ENCODE peak calls at places on chromosomes 6 and 20, in ten cellular contexts. G is fibroblast of the aortic adventitia; U is epithelial cell of esophagus; I is GM12865; V is transverse colon; S is hepatocyte; Q is astrocyte of the spinal cord; Y is CD8-positive, alpha-beta T cell; B is fibroblast of mammary gland; P is AG04450. H is an unnamed sample.

GRCh38 chr20:44495802-44496481 is 20.3 kb downstream of the TTPAL start:
- DNase-seq in G (peak; percentile 87), U (peak; percentile 99), I (peak; percentile 71), V (no peak), S (peak; percentile 27), Q (peak; percentile 95), Y (no peak), B (peak; percentile 100), P (peak; percentile 88), H (no peak)

GRCh38 chr6:162532283-162533008 is 195.1 kb downstream of the PRKN start:
- DNase-seq in G (no peak), U (no peak), I (no peak), V (no peak), S (no peak), Q (no peak), Y (no peak), B (no peak), P (no peak), H (no peak)

GRCh38 chr20:35912877-35913276 is 41.4 kb downstream of the SCAND1 start:
- DNase-seq in G (peak; percentile 14), U (no peak), I (no peak), V (no peak), S (no peak), Q (no peak), Y (no peak), B (no peak), P (no peak), H (no peak)

GRCh38 chr6:2038096-2038495 is 207.3 kb downstream of the GMDS start:
- DNase-seq in G (peak; percentile 33), U (no peak), I (no peak), V (peak; percentile 14), S (no peak), Q (peak; percentile 59), Y (peak; percentile 58), B (no peak), P (no peak), H (no peak)

GRCh38 chr6:41780623-41781301 is at the start of gene PRICKLE4:
- DNase-seq in G (peak; percentile 43), U (peak; percentile 40), I (no peak), V (peak; percentile 59), S (peak; percentile 52), Q (no peak), Y (no peak), B (no peak), P (no peak), H (peak; percentile 75)

GRCh38 chr6:102853249-102853955 is 1459.9 kb downstream of the GRIK2 start:
- DNase-seq in G (no peak), U (no peak), I (no peak), V (no peak), S (peak; percentile 23), Q (no peak), Y (no peak), B (no peak), P (no peak), H (no peak)

GRCh38 chr20:40689100-40689942 is at the start of gene MAFB:
- DNase-seq in G (peak; percentile 79), U (peak; percentile 94), I (peak; percentile 66), V (peak; percentile 80), S (peak; percentile 96), Q (peak; percentile 91), Y (no peak), B (peak; percentile 82), P (peak; percentile 47), H (peak; percentile 96)

GRCh38 chr6:112372213-112372806 is 25.2 kb downstream of the RFPL4B start:
- DNase-seq in G (peak; percentile 62), U (peak; percentile 39), I (no peak), V (no peak), S (no peak), Q (peak; percentile 47), Y (no peak), B (peak; percentile 68), P (peak; percentile 7), H (no peak)

GRCh38 chr6:85547719-85548118 is 45.9 kb downstream of the SNX14 start:
- DNase-seq in G (no peak), U (no peak), I (no peak), V (no peak), S (no peak), Q (no peak), Y (no peak), B (no peak), P (no peak), H (no peak)

GRCh38 chr6:123105561-123105960 is 109.5 kb downstream of the CLVS2 start:
- DNase-seq in G (no peak), U (no peak), I (no peak), V (no peak), S (no peak), Q (peak; percentile 28), Y (no peak), B (peak; percentile 66), P (no peak), H (no peak)

GRCh38 chr6:105211831-105212230 is 32.0 kb upstream of the POPDC3 start:
- DNase-seq in G (peak; percentile 56), U (peak; percentile 61), I (no peak), V (no peak), S (no peak), Q (no peak), Y (no peak), B (peak; percentile 57), P (no peak), H (no peak)

GRCh38 chr6:144351741-144352140 is 66.6 kb downstream of the UTRN start:
- DNase-seq in G (peak; percentile 54), U (no peak), I (no peak), V (no peak), S (no peak), Q (peak; percentile 24), Y (no peak), B (peak; percentile 33), P (no peak), H (no peak)

GRCh38 chr20:57263127-57263609 is 3.3 kb downstream of the BMP7 start:
- DNase-seq in G (no peak), U (peak; percentile 6), I (no peak), V (no peak), S (no peak), Q (no peak), Y (no peak), B (no peak), P (no peak), H (no peak)

GRCh38 chr20:57263767-57264150 is 2.7 kb downstream of the BMP7 start:
- DNase-seq in G (no peak), U (no peak), I (no peak), V (no peak), S (no peak), Q (no peak), Y (no peak), B (no peak), P (no peak), H (no peak)

GRCh38 chr20:57261488-57262243 is 4.8 kb downstream of the BMP7 start:
- DNase-seq in G (no peak), U (no peak), I (no peak), V (no peak), S (no peak), Q (no peak), Y (no peak), B (no peak), P (no peak), H (no peak)

GRCh38 chr20:57260959-57261357 is 5.5 kb downstream of the BMP7 start:
- DNase-seq in G (no peak), U (no peak), I (no peak), V (no peak), S (no peak), Q (no peak), Y (no peak), B (no peak), P (no peak), H (no peak)

GRCh38 chr20:57262244-57263126 is 4.0 kb downstream of the BMP7 start:
- DNase-seq in G (no peak), U (no peak), I (no peak), V (no peak), S (no peak), Q (no peak), Y (no peak), B (no peak), P (no peak), H (no peak)
- H3K4me3 ChIP-seq in G (no peak overlapping the region), U (no peak overlapping the region), I (no peak overlapping the region), V (no peak overlapping the region), S (no peak overlapping the region), Q (no peak overlapping the region), Y (no peak overlapping the region), B (no peak overlapping the region), P (no peak overlapping the region), H (no peak overlapping the region)

DNA sequence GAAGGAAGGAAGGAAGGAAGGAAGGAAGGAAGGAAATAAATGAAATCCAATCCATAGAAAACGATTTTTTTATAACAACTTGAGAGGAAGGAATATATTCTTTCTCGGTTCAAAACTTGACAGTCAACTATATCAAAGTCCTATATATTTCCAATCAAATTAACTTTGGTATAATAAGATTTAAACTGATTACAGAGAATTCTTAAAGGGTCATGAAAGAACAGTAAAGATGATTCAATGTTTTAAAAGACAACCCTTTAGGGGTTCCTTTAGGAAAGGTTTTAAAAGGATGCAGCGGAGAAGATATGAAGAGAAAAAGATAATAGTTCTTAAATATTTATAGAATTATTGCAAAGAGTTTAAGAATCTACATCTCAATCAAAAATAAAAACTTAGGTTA is 61.2 kb downstream of the ME1 start:
- DNase-seq in G (no peak), U (no peak), I (no peak), V (no peak), S (no peak), Q (no peak), Y (no peak), B (no peak), P (no peak), H (no peak)
- H3K4me3 ChIP-seq in G (no peak overlapping the region), U (no peak overlapping the region), I (no peak overlapping the region), V (no peak overlapping the region), S (no peak overlapping the region), Q (no peak overlapping the region), Y (no peak overlapping the region), B (no peak overlapping the region), P (no peak overlapping the region), H (no peak overlapping the region)

GRCh38 chr20:10711903-10712373 is 38.1 kb upstream of the JAG1 start:
- DNase-seq in G (no peak), U (no peak), I (no peak), V (no peak), S (no peak), Q (no peak), Y (no peak), B (no peak), P (no peak), H (no peak)
- H3K4me3 ChIP-seq in G (no peak overlapping the region), U (no peak overlapping the region), I (no peak overlapping the region), V (no peak overlapping the region), S (no peak overlapping the region), Q (no peak overlapping the region), Y (no peak overlapping the region), B (no peak overlapping the region), P (no peak overlapping the region), H (no peak overlapping the region)

DNA sequence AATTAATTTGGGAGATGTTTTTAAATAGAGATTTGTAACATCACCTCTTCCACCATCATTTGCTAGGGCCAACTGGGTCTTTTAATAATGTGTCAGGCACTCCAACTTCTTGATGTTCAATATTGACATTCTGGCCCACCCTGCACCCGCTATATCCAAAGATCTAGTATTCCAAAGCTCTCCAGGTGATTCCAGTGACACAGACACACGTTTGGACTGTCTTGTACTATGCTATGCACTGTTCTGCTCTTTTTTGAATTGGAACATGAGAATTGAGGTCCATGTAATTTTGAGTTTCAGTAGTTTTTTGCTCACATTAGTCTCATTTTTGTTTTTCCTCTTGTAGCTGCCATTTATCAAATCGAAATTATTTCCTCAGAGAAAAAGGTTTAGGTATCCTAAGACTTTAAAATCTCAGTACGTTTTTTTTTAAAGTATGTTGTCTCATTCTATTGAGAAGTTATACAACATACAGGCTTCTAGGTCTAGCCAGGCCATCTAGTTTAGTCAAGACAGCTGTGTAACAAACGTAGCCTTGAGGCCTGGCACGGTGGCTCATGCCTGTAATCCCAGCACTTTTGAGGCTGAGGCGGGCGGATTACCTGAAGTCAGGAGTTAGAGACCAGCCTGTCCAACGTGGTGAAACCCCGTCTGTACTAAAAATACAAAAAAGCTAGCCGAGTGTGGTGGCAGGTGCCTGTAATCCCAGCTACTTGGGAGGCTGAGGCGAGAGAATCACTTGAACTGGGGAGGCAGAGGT is 3.1 kb downstream of the BICRAL start:
- DNase-seq in G (no peak), U (no peak), I (no peak), V (no peak), S (no peak), Q (no peak), Y (no peak), B (no peak), P (no peak), H (no peak)
- H3K4me3 ChIP-seq in G (peak overlapping the region; percentile 81), U (peak overlapping the region; percentile 84), I (peak overlapping the region; percentile 99), V (peak overlapping the region; percentile 98), S (peak overlapping the region; percentile 91), Q (peak overlapping the region; percentile 92), Y (peak overlapping the region; percentile 74), B (peak overlapping the region; percentile 78), P (peak overlapping the region; percentile 81), H (peak overlapping the region; percentile 78)